ENCODE peak calls at places on chromosomes 4 and X, in nine cellular contexts. P is H7; V is NCI-H1930; B is activated CD4-positive, alpha-beta T cell treated with anti-CD3 and anti-CD28 coated beads, Interleukin-2, amount 10 ng/mL, durations not matched to agents 7 days and 5 days; M is B cell; R is upper lobe of right lung; J is AG04450; O is EH; D is A549. K is an unnamed sample.

GRCh38 chrX:73922856-73923429 is 359.9 kb downstream of the CHIC1 start:
- DNase-seq in R (no peak), D (no peak), P (no peak), O (peak; percentile 33), M (no peak), J (no peak), B (no peak), V (no peak), K (no peak)

GRCh38 chr4:25424539-25425228 is 47.6 kb downstream of the ANAPC4 start:
- DNase-seq in P (no peak), O (no peak), M (no peak), V (no peak), J (no peak), B (no peak), D (no peak), R (peak; percentile 53), K (no peak)

GRCh38 chr4:129323630-129324029 is 227.7 kb downstream of the C4orf33 start:
- DNase-seq in O (no peak), M (no peak), D (no peak), P (no peak), V (no peak), R (no peak), B (no peak), J (no peak), K (no peak)

GRCh38 chr4:1495416-1496115 is 89.3 kb upstream of the NKX1-1 start:
- DNase-seq in V (no peak), O (no peak), P (peak; percentile 52), M (no peak), J (no peak), R (peak; percentile 62), D (no peak), B (no peak), K (no peak)

GRCh38 chrX:71542825-71543224 is 9.9 kb downstream of the OGT start:
- DNase-seq in J (no peak), D (no peak), M (no peak), O (no peak), B (no peak), P (no peak), R (no peak), V (no peak), K (no peak)

GRCh38 chr4:41967392-41967791 is 14.2 kb upstream of the DCAF4L1 start:
- DNase-seq in P (no peak), B (no peak), R (no peak), M (no peak), V (no peak), O (no peak), D (no peak), J (no peak), K (no peak)

GRCh38 chr4:39043697-39044363 is 11.6 kb upstream of the TMEM156 start:
- DNase-seq in O (peak; percentile 41), R (no peak), J (no peak), B (no peak), V (no peak), D (no peak), M (peak; percentile 24), P (no peak), K (no peak)

GRCh38 chrX:14420876-14421275 is 108.5 kb upstream of the GLRA2 start:
- DNase-seq in D (no peak), B (no peak), J (no peak), P (no peak), O (peak; percentile 11), R (no peak), V (no peak), M (no peak), K (no peak)

GRCh38 chr4:83503974-83504373 is 19.1 kb upstream of the ABRAXAS1 start:
- DNase-seq in P (no peak), D (no peak), M (no peak), V (no peak), R (no peak), J (no peak), O (no peak), B (peak; percentile 33), K (no peak)